ENCODE peak calls at places on chromosomes 13 and 19, in seven cellular contexts. L is aorta, N is WTC11, V is naive B cell, W is MCF 10A, C is T-helper 1 cell, B is NCI-H1105. Z is an unnamed sample.

GRCh38 chr19:2586196-2586595 is 110.3 kb downstream of the GADD45B start:
- DNase-seq in L (peak), N (no peak), V (no peak), W (no peak), C (no peak), B (no peak), Z (peak)

GRCh38 chr13:27489456-27489855 is 39.1 kb upstream of the MTIF3 start:
- DNase-seq in L (no peak), N (no peak), V (no peak), W (no peak), C (no peak), B (no peak), Z (no peak)

GRCh38 chr13:23799945-23800344 is 89.3 kb downstream of the MIPEP start:
- DNase-seq in L (no peak), N (no peak), V (no peak), W (no peak), C (no peak), B (no peak), Z (no peak)

GRCh38 chr13:77698211-77699058 is 948 bp downstream of the SLAIN1 start:
- DNase-seq in L (peak), N (peak), V (peak), W (no peak), C (no peak), B (no peak), Z (peak)

GRCh38 chr19:15025237-15025636 is 24.0 kb upstream of the CASP14 start:
- DNase-seq in L (no peak), N (peak), V (peak), W (peak), C (no peak), B (no peak), Z (peak)

GRCh38 chr13:75432811-75433244 is 49.1 kb downstream of the TBC1D4 start:
- DNase-seq in L (no peak), N (no peak), V (no peak), W (no peak), C (no peak), B (no peak), Z (no peak)

GRCh38 chr13:112732679-112733078 is 42.8 kb downstream of the ATP11A start:
- DNase-seq in L (no peak), N (no peak), V (no peak), W (no peak), C (no peak), B (peak), Z (no peak)

GRCh38 chr19:6064016-6064702 is 46.1 kb downstream of the RFX2 start:
- DNase-seq in L (no peak), N (no peak), V (no peak), W (peak), C (no peak), B (no peak), Z (peak)

GRCh38 chr19:45125975-45126493 is 33.1 kb downstream of the PPP1R37 start:
- DNase-seq in L (no peak), N (peak), V (peak), W (peak), C (peak), B (peak), Z (peak)

GRCh38 chr13:33931397-33931987 is 113.5 kb downstream of the RFC3 start:
- DNase-seq in L (no peak), N (peak), V (no peak), W (peak), C (no peak), B (no peak), Z (peak)

GRCh38 chr13:26011996-26012688 is 39.7 kb downstream of the SHISA2 start:
- DNase-seq in L (no peak), N (no peak), V (peak), W (no peak), C (peak), B (no peak), Z (peak)

GRCh38 chr19:28656644-28657043 is 556.3 kb downstream of the UQCRFS1 start:
- DNase-seq in L (no peak), N (no peak), V (no peak), W (no peak), C (no peak), B (no peak), Z (no peak)

GRCh38 chr13:75405976-75406703 is 75.8 kb downstream of the TBC1D4 start:
- DNase-seq in L (no peak), N (no peak), V (no peak), W (no peak), C (no peak), B (no peak), Z (no peak)

GRCh38 chr19:49515767-49516166 is 3.3 kb downstream of the FCGRT start:
- DNase-seq in L (no peak), N (no peak), V (no peak), W (no peak), C (no peak), B (no peak), Z (no peak)

Z was measured in H7.